ENCODE peak calls at places on chromosome 4, in ten cellular contexts. A is aorta; R is MG63; C is right cardiac atrium; J is BJ; X is dorsolateral prefrontal cortex; Q is effector memory CD4-positive, alpha-beta T cell; W is tibial artery; M is prostate gland; Z is mesendoderm. S is an unnamed sample.
A peak's percentile ranks its signal among the peaks of the same experiment; 100 is the strongest.

GRCh38 chr4:93748380-93748779 is 80.2 kb upstream of the ATOH1 start:
- DNase-seq in A (no peak), R (no peak), C (no peak), J (no peak), X (no peak), Q (no peak), W (no peak), M (no peak), Z (no peak), S (no peak)

GRCh38 chr4:25085621-25086020 is 54.9 kb upstream of the LGI2 start:
- DNase-seq in A (peak; percentile 71), R (no peak), C (no peak), J (no peak), X (no peak), Q (no peak), W (peak; percentile 66), M (no peak), Z (no peak), S (no peak)

GRCh38 chr4:71415491-71415890 is 76.7 kb downstream of the SLC4A4 start:
- DNase-seq in A (no peak), R (no peak), C (no peak), J (no peak), X (no peak), Q (no peak), W (no peak), M (no peak), Z (no peak), S (no peak)

GRCh38 chr4:79650794-79651431 is 242.9 kb upstream of the GK2 start:
- DNase-seq in A (no peak), R (peak; percentile 12), C (no peak), J (no peak), X (no peak), Q (no peak), W (no peak), M (no peak), Z (peak; percentile 64), S (no peak)

GRCh38 chr4:184448828-184449227 is 25.5 kb downstream of the IRF2 start:
- DNase-seq in A (peak; percentile 58), R (peak; percentile 43), C (peak; percentile 45), J (no peak), X (peak; percentile 48), Q (no peak), W (no peak), M (no peak), Z (no peak), S (peak; percentile 89)

GRCh38 chr4:48038666-48039065 is 22.1 kb downstream of the NIPAL1 start:
- DNase-seq in A (no peak), R (no peak), C (no peak), J (no peak), X (no peak), Q (no peak), W (no peak), M (no peak), Z (no peak), S (no peak)

GRCh38 chr4:71553605-71554004 is 214.8 kb downstream of the SLC4A4 start:
- DNase-seq in A (no peak), R (no peak), C (no peak), J (no peak), X (no peak), Q (no peak), W (no peak), M (no peak), Z (peak; percentile 38), S (peak; percentile 16)

GRCh38 chr4:185700048-185700447 is 111.9 kb downstream of the SORBS2 start:
- DNase-seq in A (no peak), R (peak; percentile 27), C (no peak), J (no peak), X (no peak), Q (no peak), W (no peak), M (no peak), Z (no peak), S (no peak)

GRCh38 chr4:8540072-8540471 is 40.1 kb upstream of the GPR78 start:
- DNase-seq in A (no peak), R (no peak), C (no peak), J (no peak), X (no peak), Q (no peak), W (peak; percentile 29), M (no peak), Z (no peak), S (no peak)

GRCh38 chr4:169143335-169143734 is 127.4 kb downstream of the SH3RF1 start:
- DNase-seq in A (no peak), R (no peak), C (no peak), J (no peak), X (peak; percentile 53), Q (no peak), W (no peak), M (no peak), Z (no peak), S (no peak)

DNA sequence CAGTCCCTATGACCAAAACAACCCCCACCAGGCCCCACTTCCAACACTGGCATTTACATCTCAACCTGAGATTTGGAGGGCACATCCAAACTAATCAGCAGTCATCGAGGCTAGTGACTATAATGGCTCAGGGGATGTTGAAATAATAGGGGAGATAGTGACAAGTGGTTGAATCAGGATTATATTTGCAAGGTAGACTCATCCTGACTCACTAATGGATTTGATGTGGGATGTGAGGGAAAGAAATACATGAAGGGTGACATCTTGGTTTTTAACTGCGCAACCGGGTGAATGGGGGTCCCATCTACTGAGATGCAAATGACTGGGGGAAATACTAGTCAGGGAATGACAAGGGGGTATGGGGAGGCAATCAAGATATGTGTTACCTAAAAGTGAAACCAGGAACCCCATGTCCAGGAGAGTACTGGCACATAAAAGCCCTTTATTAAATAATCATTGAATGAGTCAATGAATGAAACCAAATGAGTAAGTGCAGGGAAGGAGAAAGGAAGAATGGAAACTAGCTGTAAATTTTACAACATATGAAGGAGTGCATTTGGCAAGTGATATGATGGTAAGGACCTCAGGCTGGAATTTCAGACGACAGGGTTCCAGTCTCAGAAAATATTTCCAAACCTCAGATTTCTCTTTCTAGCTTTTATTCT is 78.3 kb downstream of the PARM1 start:
- DNase-seq in A (no peak), R (no peak), C (no peak), J (no peak), X (no peak), Q (no peak), W (no peak), M (no peak), Z (no peak), S (no peak)
- H3K4me3 ChIP-seq in A (no peak overlapping the region), R (no peak overlapping the region), C (no peak overlapping the region), J (no peak overlapping the region), X (no peak overlapping the region), Q (no peak overlapping the region), W (no peak overlapping the region), M (no peak overlapping the region), Z (no peak overlapping the region), S (no peak overlapping the region)

GRCh38 chr4:146059865-146060264 is 115.7 kb upstream of the LSM6 start:
- DNase-seq in A (peak; percentile 44), R (no peak), C (no peak), J (no peak), X (no peak), Q (no peak), W (no peak), M (no peak), Z (no peak), S (no peak)
- H3K27me3 ChIP-seq in A (no peaks in the 10 kb centered on the region), R (no peaks in the 10 kb centered on the region), C (no peaks in the 10 kb centered on the region), J (no peaks in the 10 kb centered on the region), X (no peaks in the 10 kb centered on the region), Q (no peaks in the 10 kb centered on the region), W (no peaks in the 10 kb centered on the region), M (no peaks in the 10 kb centered on the region), Z (no peaks in the 10 kb centered on the region), S (no peaks in the 10 kb centered on the region)

GRCh38 chr4:87119965-87120364 is 100.5 kb downstream of the KLHL8 start:
- DNase-seq in A (no peak), R (no peak), C (no peak), J (no peak), X (no peak), Q (no peak), W (no peak), M (no peak), Z (no peak), S (no peak)
- H3K4me3 ChIP-seq in A (peak overlapping the region; percentile 11), R (no peak overlapping the region), C (peak overlapping the region; percentile 19), J (no peak overlapping the region), X (no peak overlapping the region), Q (no peak overlapping the region), W (peak overlapping the region; percentile 45), M (no peak overlapping the region), Z (no peak overlapping the region), S (no peak overlapping the region)

DNA sequence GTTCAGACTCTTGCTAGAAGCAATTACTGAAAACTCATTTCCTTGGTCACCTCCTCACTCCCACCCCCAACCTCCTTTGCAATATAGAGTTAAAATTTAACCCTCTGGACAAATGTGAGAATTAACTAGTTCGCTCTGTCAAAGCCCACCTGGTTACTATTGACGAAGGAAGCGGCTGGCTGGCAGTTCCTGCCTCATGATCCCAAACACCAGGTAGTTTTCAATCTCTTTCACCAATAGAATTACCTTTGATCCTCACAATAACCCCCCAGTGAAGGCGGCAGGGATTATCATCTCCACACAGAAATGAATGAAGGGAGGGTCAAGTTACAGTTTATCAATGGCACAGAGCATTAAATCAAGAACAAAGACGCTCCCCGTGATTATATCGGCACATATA is 65.7 kb upstream of the TTC29 start:
- DNase-seq in A (no peak), R (no peak), C (no peak), J (no peak), X (no peak), Q (no peak), W (no peak), M (no peak), Z (no peak), S (no peak)
- H3K27me3 ChIP-seq in A (no peaks in the 10 kb centered on the region), R (no peaks in the 10 kb centered on the region), C (no peaks in the 10 kb centered on the region), J (no peaks in the 10 kb centered on the region), X (no peaks in the 10 kb centered on the region), Q (no peaks in the 10 kb centered on the region), W (no peaks in the 10 kb centered on the region), M (no peaks in the 10 kb centered on the region), Z (no peaks in the 10 kb centered on the region), S (no peaks in the 10 kb centered on the region)

DNA sequence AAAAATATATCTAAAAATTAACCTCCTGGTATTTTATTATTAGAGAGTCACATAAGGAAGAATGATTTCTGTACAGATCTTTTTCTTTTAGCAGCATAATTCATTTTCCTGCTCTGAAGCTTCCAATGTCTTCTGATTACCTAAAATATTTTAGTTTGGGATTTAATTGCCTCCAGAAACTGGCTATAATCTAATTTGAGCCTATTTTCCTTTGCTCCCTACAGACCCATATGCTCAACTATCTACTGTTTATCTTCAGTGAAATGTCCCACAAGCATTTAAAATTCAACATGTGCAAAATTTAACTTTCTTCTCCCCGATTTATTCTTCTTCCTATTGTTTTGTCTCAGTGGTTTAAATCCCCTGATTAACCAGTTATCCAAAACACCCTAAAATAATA is 29.1 kb downstream of the NPY2R start:
- DNase-seq in A (no peak), R (no peak), C (no peak), J (no peak), X (no peak), Q (no peak), W (no peak), M (no peak), Z (no peak), S (no peak)
- H3K4me3 ChIP-seq in A (no peak overlapping the region), R (no peak overlapping the region), C (no peak overlapping the region), J (no peak overlapping the region), X (no peak overlapping the region), Q (no peak overlapping the region), W (no peak overlapping the region), M (no peak overlapping the region), Z (no peak overlapping the region), S (no peak overlapping the region)

DNA sequence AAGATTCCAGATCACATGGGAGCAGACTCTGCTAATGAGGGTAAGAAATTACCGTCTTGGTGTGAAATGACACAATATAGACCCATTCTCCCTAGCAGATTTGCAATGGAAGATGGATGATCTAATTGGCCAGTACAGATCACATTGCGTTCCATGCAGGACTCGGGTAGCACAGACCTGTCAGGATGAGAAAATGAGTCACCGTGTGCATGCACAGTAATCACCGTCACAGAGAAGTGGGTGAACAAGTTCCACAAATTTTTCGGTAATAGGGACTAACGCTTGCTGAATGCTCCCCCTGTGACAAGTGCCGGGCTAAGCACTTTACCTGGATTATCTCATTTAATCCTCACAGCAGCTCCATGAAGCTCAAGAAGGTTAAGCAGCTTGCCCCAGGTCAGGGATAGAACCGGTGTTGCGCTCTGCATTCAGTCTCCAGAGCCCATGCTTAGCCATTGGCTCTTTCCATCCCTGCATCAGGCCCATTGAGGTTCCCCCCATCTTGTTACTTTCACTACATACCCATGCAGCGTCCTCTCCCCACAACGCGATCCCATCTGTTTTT is 375.6 kb downstream of the FBXW7 start:
- DNase-seq in A (no peak), R (no peak), C (no peak), J (no peak), X (no peak), Q (no peak), W (no peak), M (no peak), Z (no peak), S (no peak)
- H3K27me3 ChIP-seq in A (no peaks in the 10 kb centered on the region), R (no peaks in the 10 kb centered on the region), C (no peaks in the 10 kb centered on the region), J (peaks cover 11% of the 10 kb centered on the region), X (no peaks in the 10 kb centered on the region), Q (no peaks in the 10 kb centered on the region), W (no peaks in the 10 kb centered on the region), M (no peaks in the 10 kb centered on the region), Z (no peaks in the 10 kb centered on the region), S (no peaks in the 10 kb centered on the region)

S was measured in small intestine.